ENCODE peak calls at places on chromosomes 11 and 22, in six cellular contexts. A is right lobe of liver, T is transverse colon, C is SK-N-SH, S is AG10803, I is A549. Q is an unnamed sample.

GRCh38 chr11:111663820-111664219 is 61.6 kb downstream of the SIK2 start:
- DNase-seq in A (peak; percentile 44), T (peak; percentile 19), C (no peak), S (peak; percentile 27), I (no peak), Q (no peak)

GRCh38 chr11:45620243-45620642 is 45.2 kb downstream of the CHST1 start:
- DNase-seq in A (no peak), T (no peak), C (no peak), S (no peak), I (no peak), Q (no peak)

GRCh38 chr11:15276616-15277015 is 161.9 kb downstream of the INSC start:
- DNase-seq in A (no peak), T (no peak), C (peak; percentile 42), S (no peak), I (no peak), Q (no peak)

GRCh38 chr11:80873309-80873999 is 1432.6 kb upstream of the TENM4 start:
- DNase-seq in A (no peak), T (no peak), C (no peak), S (no peak), I (no peak), Q (no peak)

GRCh38 chr11:9573775-9574555 is 495 bp downstream of the WEE1 start:
- DNase-seq in A (peak; percentile 47), T (peak; percentile 32), C (peak; percentile 66), S (no peak), I (peak; percentile 32), Q (no peak)

GRCh38 chr11:60085909-60086308 is 2.6 kb upstream of the MS4A2 start:
- DNase-seq in A (no peak), T (no peak), C (no peak), S (no peak), I (no peak), Q (no peak)

GRCh38 chr11:19027829-19028595 is 32.5 kb downstream of the MRGPRX2 start:
- DNase-seq in A (no peak), T (no peak), C (no peak), S (peak; percentile 27), I (peak; percentile 15), Q (no peak)

GRCh38 chr22:21816787-21817496 is 50.5 kb downstream of the MAPK1 start:
- DNase-seq in A (no peak), T (no peak), C (peak; percentile 20), S (peak; percentile 94), I (peak; percentile 48), Q (peak; percentile 84)

GRCh38 chr22:38879961-38880360 is 7.9 kb upstream of the CBX6 start:
- DNase-seq in A (no peak), T (no peak), C (no peak), S (no peak), I (no peak), Q (no peak)

GRCh38 chr11:77278595-77279506 is 22.6 kb downstream of the GDPD4 start:
- DNase-seq in A (no peak), T (no peak), C (no peak), S (peak; percentile 23), I (no peak), Q (no peak)

GRCh38 chr11:103862049-103862826 is 174.2 kb upstream of the DDI1 start:
- DNase-seq in A (no peak), T (no peak), C (no peak), S (no peak), I (no peak), Q (no peak)

GRCh38 chr11:108965602-108966001 is 300.7 kb downstream of the DDX10 start:
- DNase-seq in A (no peak), T (no peak), C (no peak), S (peak; percentile 93), I (no peak), Q (peak; percentile 60)

GRCh38 chr11:128716231-128716630 is 22.4 kb downstream of the FLI1 start:
- DNase-seq in A (no peak), T (no peak), C (no peak), S (no peak), I (no peak), Q (no peak)

GRCh38 chr11:61053198-61053597 is 49.1 kb upstream of the CD5 start:
- DNase-seq in A (no peak), T (no peak), C (no peak), S (no peak), I (no peak), Q (no peak)

GRCh38 chr11:79390923-79391322 is 49.9 kb downstream of the TENM4 start:
- DNase-seq in A (no peak), T (no peak), C (no peak), S (peak; percentile 60), I (no peak), Q (no peak)

GRCh38 chr11:131064373-131064991 is 148.2 kb upstream of the SNX19 start:
- DNase-seq in A (peak; percentile 42), T (peak; percentile 25), C (peak; percentile 80), S (peak; percentile 61), I (peak; percentile 54), Q (peak; percentile 31)

GRCh38 chr11:69878144-69878883 is 59.1 kb upstream of the FGF3 start:
- DNase-seq in A (no peak), T (peak; percentile 3), C (peak; percentile 10), S (no peak), I (no peak), Q (no peak)

GRCh38 chr11:96293109-96293508 is 49.9 kb downstream of the MAML2 start:
- DNase-seq in A (no peak), T (no peak), C (no peak), S (no peak), I (no peak), Q (no peak)

GRCh38 chr11:71171024-71171423 is 81.4 kb downstream of the SHANK2 start:
- DNase-seq in A (no peak), T (no peak), C (no peak), S (no peak), I (no peak), Q (no peak)

GRCh38 chr11:61163714-61164609 is 2.7 kb upstream of the VPS37C start:
- DNase-seq in A (no peak), T (no peak), C (no peak), S (no peak), I (no peak), Q (no peak)

GRCh38 chr11:67581469-67581868 is 2.1 kb upstream of the GSTP1 start:
- DNase-seq in A (no peak), T (no peak), C (no peak), S (no peak), I (no peak), Q (no peak)

GRCh38 chr11:72641522-72641899 is 32.7 kb downstream of the PDE2A start:
- DNase-seq in A (no peak), T (no peak), C (no peak), S (no peak), I (no peak), Q (no peak)

GRCh38 chr11:72642815-72643511 is 31.3 kb downstream of the PDE2A start:
- DNase-seq in A (peak; percentile 63), T (peak; percentile 63), C (peak; percentile 92), S (peak; percentile 25), I (peak; percentile 80), Q (no peak)

GRCh38 chr11:72641900-72642814 is 32.1 kb downstream of the PDE2A start:
- DNase-seq in A (peak; percentile 61), T (peak; percentile 48), C (peak; percentile 91), S (peak; percentile 3), I (peak; percentile 69), Q (no peak)

GRCh38 chr11:72646024-72646423 is 28.2 kb downstream of the PDE2A start:
- DNase-seq in A (no peak), T (no peak), C (no peak), S (no peak), I (no peak), Q (no peak)

DNA sequence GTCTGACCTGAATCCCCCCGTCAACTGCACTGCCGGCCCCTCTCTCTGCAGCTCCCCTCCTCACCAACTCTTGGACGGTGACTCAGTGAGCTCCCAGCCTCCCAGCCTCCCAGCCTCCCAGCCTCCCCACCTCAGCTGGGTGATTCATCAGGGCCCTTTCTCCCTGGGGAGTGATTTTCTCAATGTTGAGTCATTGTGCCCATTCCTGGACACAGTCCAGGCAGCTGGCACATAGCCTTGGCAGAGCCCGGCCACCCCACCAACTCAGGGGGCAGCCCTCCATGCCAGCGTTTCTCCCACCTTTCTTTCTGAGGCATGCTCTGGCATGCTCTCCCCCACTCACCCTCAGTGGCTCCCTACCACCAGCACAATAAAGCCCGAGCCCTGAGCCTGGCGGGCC is 30.7 kb downstream of the PDE2A start:
- DNase-seq in A (no peak), T (no peak), C (no peak), S (peak; percentile 12), I (peak; percentile 71), Q (no peak)
- TF ChIP-seq CTCF in A (no peak), T (no peak), C (no peak), S (no peak), I (no peak), Q (no peak)

DNA sequence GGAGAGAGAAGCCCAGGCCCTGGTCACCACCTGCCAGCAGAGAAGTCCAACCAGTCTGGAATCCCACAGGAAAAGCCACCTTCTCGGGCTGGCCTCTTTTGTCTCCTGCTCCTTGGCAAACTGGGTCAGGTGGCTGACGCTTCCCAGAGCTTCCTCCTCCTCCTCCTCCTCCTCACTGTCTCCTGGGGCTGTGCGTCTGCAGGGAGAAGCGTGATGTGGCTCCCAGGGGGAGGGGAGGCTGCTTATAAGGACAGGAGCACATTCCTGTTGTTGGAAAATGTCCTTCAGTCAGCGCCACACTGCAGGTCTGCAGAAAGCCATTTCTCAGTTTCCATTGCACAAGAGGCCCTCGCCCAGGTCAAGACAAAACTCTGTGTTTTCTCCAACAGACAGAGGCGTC is 1316.5 kb downstream of the BRD1 start:
- DNase-seq in A (no peak), T (no peak), C (no peak), S (no peak), I (no peak), Q (no peak)
- TF ChIP-seq CTCF in A (no peak), T (no peak), C (no peak), S (no peak), I (no peak), Q (no peak)

GRCh38 chr11:121775276-121775675 is 322.5 kb upstream of the SORL1-AS1 start:
- DNase-seq in A (no peak), T (no peak), C (no peak), S (no peak), I (no peak), Q (no peak)

GRCh38 chr11:121780971-121781370 is 328.2 kb upstream of the SORL1-AS1 start:
- DNase-seq in A (no peak), T (no peak), C (no peak), S (peak; percentile 11), I (no peak), Q (no peak)

DNA sequence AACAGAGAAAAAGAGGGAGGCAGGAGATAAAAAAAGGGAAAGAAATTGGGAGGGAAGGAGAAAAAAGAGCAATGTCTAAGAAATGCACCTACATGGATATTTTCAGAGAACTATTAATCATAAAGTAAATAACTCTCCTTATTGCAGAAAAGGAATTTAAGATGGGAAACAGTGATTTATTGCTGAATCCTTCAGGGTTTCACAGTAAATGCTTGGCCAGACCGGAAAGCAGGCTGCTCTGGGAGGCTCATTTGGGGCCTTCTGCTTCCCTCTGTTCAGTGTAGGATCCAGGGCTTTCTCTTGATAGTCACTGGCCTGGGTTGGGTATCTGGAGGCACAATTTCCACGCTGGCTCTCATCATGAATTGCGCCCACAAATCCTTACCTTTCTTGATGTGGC is 324.3 kb upstream of the SORL1-AS1 start:
- DNase-seq in A (no peak), T (no peak), C (no peak), S (peak; percentile 11), I (no peak), Q (no peak)
- TF ChIP-seq CTCF in A (no peak), T (no peak), C (no peak), S (no peak), I (no peak), Q (no peak)

GRCh38 chr11:35507688-35508087 is 17.7 kb downstream of the PAMR1 start:
- DNase-seq in A (no peak), T (no peak), C (no peak), S (no peak), I (no peak), Q (no peak)
- TF ChIP-seq CTCF in A (no peak), T (no peak), C (peak; percentile 25), S (no peak), I (no peak), Q (no peak)